ENCODE peak calls at places on chromosomes 5 and 9, in five cellular contexts. One of them, this sample, is unnamed.

GRCh38 chr5:118126159-118126558 is 862.2 kb downstream of the DTWD2 start:
- DNase-seq in NCI-H774: no peak
- DNase-seq in NCI-H524: no peak
- DNase-seq in fibroblast of villous mesenchyme: no peak
- DNase-seq in ACHN: no peak
- DNase-seq in this sample: no peak

GRCh38 chr9:112041536-112042243 is 133.4 kb downstream of the SUSD1 start:
- DNase-seq in NCI-H774: no peak
- DNase-seq in NCI-H524: no peak
- DNase-seq in fibroblast of villous mesenchyme: peak; percentile 97
- DNase-seq in ACHN: peak; percentile 99
- DNase-seq in this sample: peak; percentile 99

GRCh38 chr9:110251212-110251611 is 5.1 kb downstream of the TXN start:
- DNase-seq in NCI-H774: no peak
- DNase-seq in NCI-H524: no peak
- DNase-seq in fibroblast of villous mesenchyme: no peak
- DNase-seq in ACHN: no peak
- DNase-seq in this sample: no peak

GRCh38 chr9:89786650-89787049 is 181.8 kb downstream of the GADD45G start:
- DNase-seq in NCI-H774: no peak
- DNase-seq in NCI-H524: no peak
- DNase-seq in fibroblast of villous mesenchyme: peak; percentile 21
- DNase-seq in ACHN: no peak
- DNase-seq in this sample: peak; percentile 47

GRCh38 chr5:138230981-138231589 is 18.0 kb upstream of the CDC23 start:
- DNase-seq in NCI-H774: peak; percentile 16
- DNase-seq in NCI-H524: no peak
- DNase-seq in fibroblast of villous mesenchyme: no peak
- DNase-seq in ACHN: no peak
- DNase-seq in this sample: peak; percentile 29

GRCh38 chr9:97628668-97629067 is 4.5 kb downstream of the TSTD2 start:
- DNase-seq in NCI-H774: no peak
- DNase-seq in NCI-H524: no peak
- DNase-seq in fibroblast of villous mesenchyme: no peak
- DNase-seq in ACHN: no peak
- DNase-seq in this sample: no peak

GRCh38 chr5:89313804-89314588 is 431.0 kb upstream of the MEF2C start:
- DNase-seq in NCI-H774: no peak
- DNase-seq in NCI-H524: no peak
- DNase-seq in fibroblast of villous mesenchyme: peak; percentile 57
- DNase-seq in ACHN: peak; percentile 47
- DNase-seq in this sample: peak; percentile 87

GRCh38 chr5:35461530-35461929 is 156.1 kb upstream of the SPEF2 start:
- DNase-seq in NCI-H774: no peak
- DNase-seq in NCI-H524: no peak
- DNase-seq in fibroblast of villous mesenchyme: no peak
- DNase-seq in ACHN: no peak
- DNase-seq in this sample: no peak

GRCh38 chr9:79353856-79354520 is 217.8 kb upstream of the TLE4 start:
- DNase-seq in NCI-H774: no peak
- DNase-seq in NCI-H524: no peak
- DNase-seq in fibroblast of villous mesenchyme: no peak
- DNase-seq in ACHN: peak; percentile 25
- DNase-seq in this sample: peak; percentile 64

GRCh38 chr9:128103589-128103962 is 24.0 kb downstream of the PTGES2 start:
- DNase-seq in NCI-H774: no peak
- DNase-seq in NCI-H524: no peak
- DNase-seq in fibroblast of villous mesenchyme: no peak
- DNase-seq in ACHN: no peak
- DNase-seq in this sample: no peak

GRCh38 chr5:77155179-77155839 is 55.2 kb upstream of the PDE8B start:
- DNase-seq in NCI-H774: no peak
- DNase-seq in NCI-H524: no peak
- DNase-seq in fibroblast of villous mesenchyme: no peak
- DNase-seq in ACHN: no peak
- DNase-seq in this sample: no peak

GRCh38 chr5:34524123-34524522 is 132.0 kb upstream of the RAI14 start:
- DNase-seq in NCI-H774: no peak
- DNase-seq in NCI-H524: no peak
- DNase-seq in fibroblast of villous mesenchyme: peak; percentile 58
- DNase-seq in ACHN: no peak
- DNase-seq in this sample: peak; percentile 79

GRCh38 chr9:89463986-89464901 is 33.7 kb downstream of the SEMA4D start:
- DNase-seq in NCI-H774: no peak
- DNase-seq in NCI-H524: no peak
- DNase-seq in fibroblast of villous mesenchyme: no peak
- DNase-seq in ACHN: peak; percentile 70
- DNase-seq in this sample: peak; percentile 4

GRCh38 chr5:139193928-139194327 is 4.2 kb downstream of the SIL1 start:
- DNase-seq in NCI-H774: no peak
- DNase-seq in NCI-H524: no peak
- DNase-seq in fibroblast of villous mesenchyme: no peak
- DNase-seq in ACHN: peak; percentile 7
- DNase-seq in this sample: peak; percentile 48

GRCh38 chr5:61933787-61934626 is 372.0 kb upstream of the KIF2A start:
- DNase-seq in NCI-H774: peak; percentile 83
- DNase-seq in NCI-H524: peak; percentile 68
- DNase-seq in fibroblast of villous mesenchyme: peak; percentile 67
- DNase-seq in ACHN: peak; percentile 64
- DNase-seq in this sample: peak; percentile 73

GRCh38 chr5:107964722-107965121 is 294.0 kb upstream of the EFNA5 start:
- DNase-seq in NCI-H774: no peak
- DNase-seq in NCI-H524: peak; percentile 19
- DNase-seq in fibroblast of villous mesenchyme: no peak
- DNase-seq in ACHN: no peak
- DNase-seq in this sample: no peak

This sample was measured in choroid plexus epithelial cell.